ENCODE peak calls at places on chromosomes 3 and 15, in ten cellular contexts. One of them, this sample, is unnamed.

GRCh38 chr3:38027466-38028465 is 1.7 kb downstream of the PLCD1 start:
- DNase-seq in PC-9: no peak
- DNase-seq in Karpas-422: no peak
- DNase-seq in GM23338: no peak
- DNase-seq in hepatocyte: peak; percentile 11
- DNase-seq in SK-N-SH: no peak
- DNase-seq in MM.1S: no peak
- DNase-seq in OCI-LY7: no peak
- DNase-seq in HCT116: no peak
- DNase-seq in PC-3: no peak
- DNase-seq in this sample: no peak

GRCh38 chr3:133573629-133574194 is at the start of gene CDV3:
- DNase-seq in GM23338: peak; percentile 71
- DNase-seq in PC-9: no peak
- DNase-seq in PC-3: no peak
- DNase-seq in Karpas-422: no peak
- DNase-seq in SK-N-SH: peak; percentile 82
- DNase-seq in hepatocyte: no peak
- DNase-seq in MM.1S: no peak
- DNase-seq in HCT116: no peak
- DNase-seq in OCI-LY7: peak; percentile 88
- DNase-seq in this sample: no peak

GRCh38 chr3:184341925-184342324 is 4.5 kb downstream of the FAM131A start:
- DNase-seq in SK-N-SH: no peak
- DNase-seq in HCT116: no peak
- DNase-seq in MM.1S: no peak
- DNase-seq in OCI-LY7: no peak
- DNase-seq in PC-3: peak; percentile 25
- DNase-seq in GM23338: no peak
- DNase-seq in PC-9: peak; percentile 62
- DNase-seq in hepatocyte: no peak
- DNase-seq in Karpas-422: no peak
- DNase-seq in this sample: no peak

GRCh38 chr3:153096611-153097200 is 65.3 kb upstream of the RAP2B start:
- DNase-seq in Karpas-422: no peak
- DNase-seq in OCI-LY7: no peak
- DNase-seq in PC-3: peak; percentile 74
- DNase-seq in GM23338: no peak
- DNase-seq in SK-N-SH: no peak
- DNase-seq in hepatocyte: no peak
- DNase-seq in PC-9: peak; percentile 61
- DNase-seq in MM.1S: no peak
- DNase-seq in HCT116: no peak
- DNase-seq in this sample: no peak

GRCh38 chr3:141663993-141664392 is 74.1 kb upstream of the RNF7 start:
- DNase-seq in hepatocyte: peak; percentile 24
- DNase-seq in SK-N-SH: no peak
- DNase-seq in HCT116: no peak
- DNase-seq in OCI-LY7: no peak
- DNase-seq in Karpas-422: no peak
- DNase-seq in PC-9: no peak
- DNase-seq in GM23338: peak; percentile 27
- DNase-seq in PC-3: no peak
- DNase-seq in MM.1S: no peak
- DNase-seq in this sample: peak; percentile 63

GRCh38 chr3:170741756-170742530 is 128.1 kb downstream of the RPL22L1 start:
- DNase-seq in MM.1S: no peak
- DNase-seq in Karpas-422: no peak
- DNase-seq in PC-3: peak; percentile 94
- DNase-seq in hepatocyte: no peak
- DNase-seq in OCI-LY7: no peak
- DNase-seq in HCT116: no peak
- DNase-seq in PC-9: peak; percentile 96
- DNase-seq in GM23338: no peak
- DNase-seq in SK-N-SH: no peak
- DNase-seq in this sample: peak; percentile 15

GRCh38 chr15:67051088-67051659 is 14.2 kb upstream of the SMAD3 start:
- DNase-seq in PC-3: no peak
- DNase-seq in Karpas-422: no peak
- DNase-seq in GM23338: no peak
- DNase-seq in MM.1S: no peak
- DNase-seq in HCT116: no peak
- DNase-seq in PC-9: no peak
- DNase-seq in SK-N-SH: no peak
- DNase-seq in OCI-LY7: no peak
- DNase-seq in hepatocyte: no peak
- DNase-seq in this sample: no peak

GRCh38 chr3:78907367-78907766 is 860.4 kb downstream of the ROBO1 start:
- DNase-seq in OCI-LY7: no peak
- DNase-seq in MM.1S: no peak
- DNase-seq in Karpas-422: no peak
- DNase-seq in PC-3: no peak
- DNase-seq in hepatocyte: no peak
- DNase-seq in HCT116: no peak
- DNase-seq in SK-N-SH: no peak
- DNase-seq in PC-9: no peak
- DNase-seq in GM23338: no peak
- DNase-seq in this sample: peak; percentile 12

GRCh38 chr3:196753201-196753600 is 13.5 kb downstream of the PAK2 start:
- DNase-seq in Karpas-422: no peak
- DNase-seq in OCI-LY7: no peak
- DNase-seq in GM23338: no peak
- DNase-seq in PC-3: no peak
- DNase-seq in MM.1S: no peak
- DNase-seq in PC-9: no peak
- DNase-seq in hepatocyte: no peak
- DNase-seq in HCT116: no peak
- DNase-seq in SK-N-SH: no peak
- DNase-seq in this sample: no peak

GRCh38 chr3:42988566-42988965 is 9.5 kb downstream of the GASK1A start:
- DNase-seq in PC-9: no peak
- DNase-seq in MM.1S: no peak
- DNase-seq in Karpas-422: no peak
- DNase-seq in PC-3: no peak
- DNase-seq in OCI-LY7: no peak
- DNase-seq in GM23338: no peak
- DNase-seq in HCT116: no peak
- DNase-seq in hepatocyte: no peak
- DNase-seq in SK-N-SH: no peak
- DNase-seq in this sample: no peak

GRCh38 chr3:38088126-38088525 is 48.8 kb downstream of the ACAA1 start:
- DNase-seq in PC-9: no peak
- DNase-seq in OCI-LY7: no peak
- DNase-seq in SK-N-SH: no peak
- DNase-seq in PC-3: no peak
- DNase-seq in hepatocyte: no peak
- DNase-seq in Karpas-422: no peak
- DNase-seq in MM.1S: no peak
- DNase-seq in HCT116: no peak
- DNase-seq in GM23338: no peak
- DNase-seq in this sample: no peak

GRCh38 chr15:62622775-62623174 is 419.8 kb upstream of the TPM1 start:
- DNase-seq in Karpas-422: no peak
- DNase-seq in SK-N-SH: peak; percentile 75
- DNase-seq in hepatocyte: no peak
- DNase-seq in PC-3: no peak
- DNase-seq in GM23338: no peak
- DNase-seq in PC-9: no peak
- DNase-seq in OCI-LY7: no peak
- DNase-seq in MM.1S: no peak
- DNase-seq in HCT116: no peak
- DNase-seq in this sample: no peak

GRCh38 chr3:185439745-185440466 is 58.9 kb downstream of the TMEM41A start:
- DNase-seq in HCT116: no peak
- DNase-seq in PC-3: no peak
- DNase-seq in PC-9: no peak
- DNase-seq in Karpas-422: no peak
- DNase-seq in hepatocyte: no peak
- DNase-seq in GM23338: no peak
- DNase-seq in MM.1S: no peak
- DNase-seq in OCI-LY7: no peak
- DNase-seq in SK-N-SH: peak; percentile 13
- DNase-seq in this sample: no peak

GRCh38 chr3:33982269-33982798 is 183.9 kb downstream of the PDCD6IP start:
- DNase-seq in Karpas-422: no peak
- DNase-seq in OCI-LY7: no peak
- DNase-seq in MM.1S: no peak
- DNase-seq in GM23338: no peak
- DNase-seq in hepatocyte: no peak
- DNase-seq in HCT116: no peak
- DNase-seq in PC-3: no peak
- DNase-seq in PC-9: no peak
- DNase-seq in SK-N-SH: no peak
- DNase-seq in this sample: peak; percentile 16

GRCh38 chr15:36653851-36654250 is 74.4 kb downstream of the CDIN1 start:
- DNase-seq in GM23338: no peak
- DNase-seq in OCI-LY7: no peak
- DNase-seq in MM.1S: no peak
- DNase-seq in hepatocyte: no peak
- DNase-seq in PC-9: no peak
- DNase-seq in HCT116: no peak
- DNase-seq in PC-3: no peak
- DNase-seq in Karpas-422: no peak
- DNase-seq in SK-N-SH: no peak
- DNase-seq in this sample: no peak
- H3K9me2 ChIP-seq in GM23338: no peaks in the 10 kb centered on the region
- H3K9me2 ChIP-seq in OCI-LY7: no peaks in the 10 kb centered on the region
- H3K9me2 ChIP-seq in MM.1S: no peaks in the 10 kb centered on the region
- H3K9me2 ChIP-seq in hepatocyte: no peaks in the 10 kb centered on the region
- H3K9me2 ChIP-seq in PC-9: no peaks in the 10 kb centered on the region
- H3K9me2 ChIP-seq in HCT116: no peaks in the 10 kb centered on the region
- H3K9me2 ChIP-seq in PC-3: no peaks in the 10 kb centered on the region
- H3K9me2 ChIP-seq in Karpas-422: no peaks in the 10 kb centered on the region
- H3K9me2 ChIP-seq in SK-N-SH: no peaks in the 10 kb centered on the region
- H3K9me2 ChIP-seq in this sample: no peaks in the 10 kb centered on the region

GRCh38 chr3:117706731-117707130 is 997.2 kb downstream of the TUSC7 start:
- DNase-seq in PC-3: no peak
- DNase-seq in MM.1S: no peak
- DNase-seq in OCI-LY7: no peak
- DNase-seq in HCT116: no peak
- DNase-seq in SK-N-SH: no peak
- DNase-seq in Karpas-422: no peak
- DNase-seq in PC-9: no peak
- DNase-seq in hepatocyte: no peak
- DNase-seq in GM23338: no peak
- DNase-seq in this sample: peak; percentile 34

GRCh38 chr3:117706037-117706436 is 996.5 kb downstream of the TUSC7 start:
- DNase-seq in PC-3: no peak
- DNase-seq in HCT116: no peak
- DNase-seq in MM.1S: no peak
- DNase-seq in hepatocyte: no peak
- DNase-seq in GM23338: no peak
- DNase-seq in PC-9: no peak
- DNase-seq in OCI-LY7: no peak
- DNase-seq in Karpas-422: no peak
- DNase-seq in SK-N-SH: no peak
- DNase-seq in this sample: peak; percentile 96

GRCh38 chr3:117709108-117709507 is 999.5 kb downstream of the TUSC7 start:
- DNase-seq in Karpas-422: no peak
- DNase-seq in hepatocyte: no peak
- DNase-seq in PC-3: no peak
- DNase-seq in HCT116: no peak
- DNase-seq in PC-9: no peak
- DNase-seq in OCI-LY7: no peak
- DNase-seq in SK-N-SH: no peak
- DNase-seq in MM.1S: no peak
- DNase-seq in GM23338: no peak
- DNase-seq in this sample: no peak

DNA sequence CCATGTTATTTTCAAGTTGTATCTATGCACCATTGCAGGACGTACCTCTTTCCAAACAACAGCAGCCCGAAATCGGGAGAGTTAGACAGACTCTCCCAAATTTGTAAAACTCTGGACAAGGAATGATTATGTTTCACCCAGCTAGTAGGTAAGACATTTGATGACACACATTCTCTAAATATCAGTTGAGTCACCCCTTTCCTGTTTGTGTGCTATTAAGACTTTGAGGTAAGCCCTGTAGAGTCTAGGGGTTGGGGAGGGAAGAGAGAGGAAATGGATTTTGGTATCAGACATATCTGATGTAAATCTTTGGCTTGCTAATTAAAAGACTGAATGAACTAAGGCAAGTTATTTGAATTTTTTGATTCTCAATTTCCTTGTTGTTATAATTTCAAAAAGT is 999.0 kb downstream of the TUSC7 start:
- DNase-seq in hepatocyte: no peak
- DNase-seq in SK-N-SH: no peak
- DNase-seq in PC-9: no peak
- DNase-seq in OCI-LY7: no peak
- DNase-seq in GM23338: no peak
- DNase-seq in HCT116: no peak
- DNase-seq in Karpas-422: no peak
- DNase-seq in PC-3: peak; percentile 8
- DNase-seq in MM.1S: no peak
- DNase-seq in this sample: peak; percentile 33
- H3K9me2 ChIP-seq in hepatocyte: no peaks in the 10 kb centered on the region
- H3K9me2 ChIP-seq in SK-N-SH: no peaks in the 10 kb centered on the region
- H3K9me2 ChIP-seq in PC-9: no peaks in the 10 kb centered on the region
- H3K9me2 ChIP-seq in OCI-LY7: no peaks in the 10 kb centered on the region
- H3K9me2 ChIP-seq in GM23338: no peaks in the 10 kb centered on the region
- H3K9me2 ChIP-seq in HCT116: no peaks in the 10 kb centered on the region
- H3K9me2 ChIP-seq in Karpas-422: no peaks in the 10 kb centered on the region
- H3K9me2 ChIP-seq in PC-3: no peaks in the 10 kb centered on the region
- H3K9me2 ChIP-seq in MM.1S: no peaks in the 10 kb centered on the region
- H3K9me2 ChIP-seq in this sample: peaks cover 4% of the 10 kb centered on the region

DNA sequence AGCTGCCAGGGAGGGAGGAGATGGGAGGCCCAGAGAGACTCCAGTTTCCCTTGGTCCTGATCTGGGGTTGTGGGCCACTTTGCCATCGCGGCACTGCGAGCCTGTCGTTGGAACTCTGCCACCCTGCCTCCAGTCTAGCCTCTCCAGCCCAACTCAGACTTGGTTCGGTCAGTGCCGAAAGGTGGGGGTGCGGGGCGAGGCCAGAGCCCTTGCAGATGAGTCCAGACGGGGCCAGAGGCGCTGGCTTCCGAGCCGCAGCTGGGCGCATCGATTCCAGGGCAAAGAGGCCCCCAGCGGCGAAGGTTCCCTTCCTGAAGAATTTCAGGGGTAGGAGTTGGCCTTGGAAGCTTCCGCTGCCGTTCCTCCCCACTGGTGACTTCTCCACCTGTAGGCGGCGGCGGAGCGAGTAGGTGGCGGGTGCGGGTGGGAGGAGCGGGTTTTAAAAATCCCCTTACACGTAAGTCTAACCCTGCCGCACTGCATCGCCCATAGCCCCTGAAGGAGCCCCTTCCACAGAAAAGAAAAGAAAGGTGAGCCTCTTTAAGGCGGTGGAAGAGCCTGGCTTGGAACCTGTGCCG is 5.1 kb downstream of the WNT5A start:
- DNase-seq in PC-3: no peak
- DNase-seq in OCI-LY7: no peak
- DNase-seq in GM23338: peak; percentile 64
- DNase-seq in HCT116: no peak
- DNase-seq in MM.1S: no peak
- DNase-seq in PC-9: no peak
- DNase-seq in Karpas-422: no peak
- DNase-seq in SK-N-SH: no peak
- DNase-seq in hepatocyte: peak; percentile 57
- DNase-seq in this sample: peak; percentile 73
- H3K9me2 ChIP-seq in PC-3: no peaks in the 10 kb centered on the region
- H3K9me2 ChIP-seq in OCI-LY7: no peaks in the 10 kb centered on the region
- H3K9me2 ChIP-seq in GM23338: no peaks in the 10 kb centered on the region
- H3K9me2 ChIP-seq in HCT116: no peaks in the 10 kb centered on the region
- H3K9me2 ChIP-seq in MM.1S: no peaks in the 10 kb centered on the region
- H3K9me2 ChIP-seq in PC-9: no peaks in the 10 kb centered on the region
- H3K9me2 ChIP-seq in Karpas-422: no peaks in the 10 kb centered on the region
- H3K9me2 ChIP-seq in SK-N-SH: no peaks in the 10 kb centered on the region
- H3K9me2 ChIP-seq in hepatocyte: no peaks in the 10 kb centered on the region
- H3K9me2 ChIP-seq in this sample: no peaks in the 10 kb centered on the region

GRCh38 chr15:74350295-74351275 is 16.9 kb downstream of the CYP11A1 start:
- DNase-seq in hepatocyte: no peak
- DNase-seq in PC-9: no peak
- DNase-seq in OCI-LY7: no peak
- DNase-seq in Karpas-422: no peak
- DNase-seq in SK-N-SH: no peak
- DNase-seq in HCT116: no peak
- DNase-seq in GM23338: no peak
- DNase-seq in PC-3: no peak
- DNase-seq in MM.1S: no peak
- DNase-seq in this sample: no peak
- H3K9me2 ChIP-seq in hepatocyte: no peaks in the 10 kb centered on the region
- H3K9me2 ChIP-seq in PC-9: no peaks in the 10 kb centered on the region
- H3K9me2 ChIP-seq in OCI-LY7: no peaks in the 10 kb centered on the region
- H3K9me2 ChIP-seq in Karpas-422: no peaks in the 10 kb centered on the region
- H3K9me2 ChIP-seq in SK-N-SH: no peaks in the 10 kb centered on the region
- H3K9me2 ChIP-seq in HCT116: no peaks in the 10 kb centered on the region
- H3K9me2 ChIP-seq in GM23338: no peaks in the 10 kb centered on the region
- H3K9me2 ChIP-seq in PC-3: no peaks in the 10 kb centered on the region
- H3K9me2 ChIP-seq in MM.1S: no peaks in the 10 kb centered on the region
- H3K9me2 ChIP-seq in this sample: no peaks in the 10 kb centered on the region